ENCODE peak calls at places on chromosomes 11 and 22, in eight cellular contexts. One of them, this sample, is unnamed.

GRCh38 chr11:65314501-65315203 is at the start of gene CDC42EP2:
- DNase-seq in foreskin fibroblast: peak; percentile 96
- DNase-seq in B cell: peak; percentile 85
- DNase-seq in psoas muscle: peak; percentile 94
- DNase-seq in epithelial cell of proximal tubule: no peak
- DNase-seq in fibroblast of the aortic adventitia: peak; percentile 78
- DNase-seq in MCF 10A: peak; percentile 81
- DNase-seq in Caco-2: peak; percentile 94
- DNase-seq in this sample: peak; percentile 54

GRCh38 chr11:3158131-3158591 is 6.9 kb downstream of the OSBPL5 start:
- DNase-seq in foreskin fibroblast: no peak
- DNase-seq in B cell: no peak
- DNase-seq in psoas muscle: peak; percentile 38
- DNase-seq in epithelial cell of proximal tubule: no peak
- DNase-seq in fibroblast of the aortic adventitia: no peak
- DNase-seq in MCF 10A: no peak
- DNase-seq in Caco-2: no peak
- DNase-seq in this sample: no peak

GRCh38 chr11:32297629-32298028 is 137.7 kb downstream of the WT1 start:
- DNase-seq in foreskin fibroblast: peak; percentile 28
- DNase-seq in B cell: no peak
- DNase-seq in psoas muscle: no peak
- DNase-seq in epithelial cell of proximal tubule: no peak
- DNase-seq in fibroblast of the aortic adventitia: peak; percentile 64
- DNase-seq in MCF 10A: peak; percentile 50
- DNase-seq in Caco-2: no peak
- DNase-seq in this sample: no peak

GRCh38 chr11:95503047-95503446 is 272.0 kb upstream of the SESN3 start:
- DNase-seq in foreskin fibroblast: peak; percentile 82
- DNase-seq in B cell: no peak
- DNase-seq in psoas muscle: no peak
- DNase-seq in epithelial cell of proximal tubule: no peak
- DNase-seq in fibroblast of the aortic adventitia: peak; percentile 80
- DNase-seq in MCF 10A: no peak
- DNase-seq in Caco-2: no peak
- DNase-seq in this sample: no peak

GRCh38 chr22:24466831-24467249 is 28.3 kb upstream of the UPB1 start:
- DNase-seq in foreskin fibroblast: peak; percentile 68
- DNase-seq in B cell: no peak
- DNase-seq in psoas muscle: no peak
- DNase-seq in epithelial cell of proximal tubule: no peak
- DNase-seq in fibroblast of the aortic adventitia: peak; percentile 80
- DNase-seq in MCF 10A: peak; percentile 47
- DNase-seq in Caco-2: no peak
- DNase-seq in this sample: no peak

GRCh38 chr11:72048718-72049460 is 31.5 kb downstream of the NUMA1 start:
- DNase-seq in foreskin fibroblast: no peak
- DNase-seq in B cell: no peak
- DNase-seq in psoas muscle: no peak
- DNase-seq in epithelial cell of proximal tubule: no peak
- DNase-seq in fibroblast of the aortic adventitia: no peak
- DNase-seq in MCF 10A: no peak
- DNase-seq in Caco-2: no peak
- DNase-seq in this sample: no peak

GRCh38 chr22:41952713-41953112 is 763 bp downstream of the SMIM45 start:
- DNase-seq in foreskin fibroblast: peak; percentile 20
- DNase-seq in B cell: no peak
- DNase-seq in psoas muscle: no peak
- DNase-seq in epithelial cell of proximal tubule: no peak
- DNase-seq in fibroblast of the aortic adventitia: no peak
- DNase-seq in MCF 10A: no peak
- DNase-seq in Caco-2: no peak
- DNase-seq in this sample: no peak

GRCh38 chr11:34068098-34068497 is 16.6 kb downstream of the CAPRIN1 start:
- DNase-seq in foreskin fibroblast: peak; percentile 50
- DNase-seq in B cell: no peak
- DNase-seq in psoas muscle: no peak
- DNase-seq in epithelial cell of proximal tubule: no peak
- DNase-seq in fibroblast of the aortic adventitia: peak; percentile 75
- DNase-seq in MCF 10A: peak; percentile 25
- DNase-seq in Caco-2: no peak
- DNase-seq in this sample: no peak

GRCh38 chr11:112179601-112180000 is 4.3 kb downstream of the BCO2 start:
- DNase-seq in foreskin fibroblast: no peak
- DNase-seq in B cell: peak; percentile 50
- DNase-seq in psoas muscle: no peak
- DNase-seq in epithelial cell of proximal tubule: no peak
- DNase-seq in fibroblast of the aortic adventitia: no peak
- DNase-seq in MCF 10A: no peak
- DNase-seq in Caco-2: no peak
- DNase-seq in this sample: no peak

GRCh38 chr11:63444181-63444580 is 46.8 kb downstream of the PLAAT5 start:
- DNase-seq in foreskin fibroblast: peak; percentile 5
- DNase-seq in B cell: no peak
- DNase-seq in psoas muscle: no peak
- DNase-seq in epithelial cell of proximal tubule: no peak
- DNase-seq in fibroblast of the aortic adventitia: no peak
- DNase-seq in MCF 10A: no peak
- DNase-seq in Caco-2: no peak
- DNase-seq in this sample: no peak
- TF ChIP-seq CTCF in foreskin fibroblast: no peak
- TF ChIP-seq CTCF in B cell: no peak
- TF ChIP-seq CTCF in psoas muscle: no peak
- TF ChIP-seq CTCF in epithelial cell of proximal tubule: no peak
- TF ChIP-seq CTCF in fibroblast of the aortic adventitia: no peak
- TF ChIP-seq CTCF in MCF 10A: no peak
- TF ChIP-seq CTCF in Caco-2: no peak
- TF ChIP-seq CTCF in this sample: no peak

DNA sequence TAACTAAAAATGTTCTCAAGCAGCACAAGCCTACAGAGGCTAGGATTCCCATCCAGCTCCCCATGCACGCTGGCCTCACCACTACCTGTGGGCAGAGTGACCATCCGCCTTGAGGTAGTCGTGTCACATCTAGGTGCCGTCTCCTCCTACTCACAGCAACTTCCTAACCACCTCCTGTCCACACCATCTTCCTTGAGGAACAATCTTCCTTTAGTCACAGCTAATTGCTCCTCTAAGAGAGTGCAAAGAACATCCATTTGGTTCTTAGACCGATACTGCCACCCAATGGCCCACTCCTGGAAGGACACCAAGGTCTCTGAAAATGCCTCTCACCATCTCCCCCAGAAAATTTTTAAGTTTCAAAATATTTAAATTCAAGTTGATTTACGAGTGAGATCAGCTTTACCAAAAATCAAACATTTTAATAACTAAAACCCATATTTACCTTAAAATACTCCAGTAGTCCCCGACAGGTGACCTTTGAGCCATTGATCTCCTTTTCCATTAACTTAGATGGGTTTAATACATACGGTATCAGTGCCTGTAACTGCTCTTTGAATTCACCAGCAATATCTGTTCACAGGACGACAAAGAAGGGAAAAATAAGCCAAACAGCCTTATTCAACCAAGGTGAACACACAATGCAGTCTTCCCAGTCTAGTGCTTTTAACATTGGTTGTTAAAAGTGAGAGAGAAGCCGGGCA is 21.7 kb upstream of the PLAAT3 start:
- DNase-seq in foreskin fibroblast: peak; percentile 75
- DNase-seq in B cell: peak; percentile 70
- DNase-seq in psoas muscle: peak; percentile 58
- DNase-seq in epithelial cell of proximal tubule: no peak
- DNase-seq in fibroblast of the aortic adventitia: peak; percentile 76
- DNase-seq in MCF 10A: peak; percentile 66
- DNase-seq in Caco-2: peak; percentile 82
- DNase-seq in this sample: peak; percentile 59
- TF ChIP-seq CTCF in foreskin fibroblast: peak; percentile 75
- TF ChIP-seq CTCF in B cell: peak; percentile 87
- TF ChIP-seq CTCF in psoas muscle: peak; percentile 83
- TF ChIP-seq CTCF in epithelial cell of proximal tubule: peak; percentile 94
- TF ChIP-seq CTCF in fibroblast of the aortic adventitia: peak; percentile 81
- TF ChIP-seq CTCF in MCF 10A: peak; percentile 71
- TF ChIP-seq CTCF in Caco-2: peak; percentile 85
- TF ChIP-seq CTCF in this sample: peak; percentile 92

GRCh38 chr22:39384750-39385480 is 14.7 kb upstream of the TAB1 start:
- DNase-seq in foreskin fibroblast: peak; percentile 62
- DNase-seq in B cell: no peak
- DNase-seq in psoas muscle: no peak
- DNase-seq in epithelial cell of proximal tubule: no peak
- DNase-seq in fibroblast of the aortic adventitia: no peak
- DNase-seq in MCF 10A: peak; percentile 23
- DNase-seq in Caco-2: no peak
- DNase-seq in this sample: no peak
- TF ChIP-seq CTCF in foreskin fibroblast: peak; percentile 15
- TF ChIP-seq CTCF in B cell: no peak
- TF ChIP-seq CTCF in psoas muscle: peak; percentile 22
- TF ChIP-seq CTCF in epithelial cell of proximal tubule: peak; percentile 55
- TF ChIP-seq CTCF in fibroblast of the aortic adventitia: peak; percentile 37
- TF ChIP-seq CTCF in MCF 10A: peak; percentile 10
- TF ChIP-seq CTCF in Caco-2: peak; percentile 43
- TF ChIP-seq CTCF in this sample: no peak

DNA sequence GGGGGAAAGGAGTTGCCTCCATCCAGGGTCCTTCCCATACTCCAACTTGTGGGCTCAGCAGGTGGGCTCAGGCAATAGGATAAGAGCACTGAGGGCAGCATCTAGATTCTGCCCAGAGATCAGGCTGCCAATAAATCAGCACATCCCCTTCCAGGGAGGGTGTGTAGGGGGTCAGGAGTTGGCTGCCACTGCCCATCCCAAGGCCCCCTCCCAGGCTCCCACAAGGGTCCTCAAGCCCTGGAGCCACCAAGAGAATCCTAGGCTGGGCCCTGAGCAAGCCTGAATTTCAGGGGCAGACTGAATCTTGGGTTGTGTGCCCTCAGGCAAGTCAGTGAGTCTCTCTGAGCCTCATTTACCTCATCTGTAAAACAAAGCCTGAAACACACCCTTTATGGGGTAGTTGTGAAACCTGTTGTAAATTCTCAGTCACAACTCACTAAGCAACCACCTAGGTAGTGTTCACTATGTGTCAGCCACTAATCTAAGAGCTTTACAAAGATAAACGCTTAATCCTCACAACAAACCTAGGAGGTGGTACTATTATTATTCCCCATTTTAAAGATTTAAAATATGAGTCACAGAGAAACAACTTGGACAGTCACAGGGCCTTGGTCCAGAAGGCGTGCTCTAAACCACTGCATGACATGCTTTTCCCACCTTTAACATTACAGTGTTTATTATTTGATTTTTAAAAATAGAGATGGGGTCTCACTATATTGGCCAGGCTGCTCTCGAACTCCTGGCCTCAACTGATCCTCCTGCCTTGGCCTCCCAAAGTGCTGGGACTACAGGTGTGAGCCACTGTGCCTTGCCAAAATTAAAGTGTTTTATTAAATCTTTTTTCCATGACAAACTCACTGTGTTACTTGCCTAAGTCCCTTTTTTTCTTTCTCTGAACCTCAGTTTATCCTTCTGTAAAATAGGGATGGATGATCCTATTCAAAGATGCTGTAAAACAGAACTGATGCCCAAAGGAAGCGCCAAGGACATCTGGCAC is 36.2 kb downstream of the LMO1 start:
- DNase-seq in foreskin fibroblast: peak; percentile 15
- DNase-seq in B cell: no peak
- DNase-seq in psoas muscle: no peak
- DNase-seq in epithelial cell of proximal tubule: peak; percentile 46
- DNase-seq in fibroblast of the aortic adventitia: no peak
- DNase-seq in MCF 10A: peak; percentile 75
- DNase-seq in Caco-2: no peak
- DNase-seq in this sample: no peak
- TF ChIP-seq CTCF in foreskin fibroblast: no peak
- TF ChIP-seq CTCF in B cell: no peak
- TF ChIP-seq CTCF in psoas muscle: no peak
- TF ChIP-seq CTCF in epithelial cell of proximal tubule: no peak
- TF ChIP-seq CTCF in fibroblast of the aortic adventitia: no peak
- TF ChIP-seq CTCF in MCF 10A: no peak
- TF ChIP-seq CTCF in Caco-2: no peak
- TF ChIP-seq CTCF in this sample: no peak

DNA sequence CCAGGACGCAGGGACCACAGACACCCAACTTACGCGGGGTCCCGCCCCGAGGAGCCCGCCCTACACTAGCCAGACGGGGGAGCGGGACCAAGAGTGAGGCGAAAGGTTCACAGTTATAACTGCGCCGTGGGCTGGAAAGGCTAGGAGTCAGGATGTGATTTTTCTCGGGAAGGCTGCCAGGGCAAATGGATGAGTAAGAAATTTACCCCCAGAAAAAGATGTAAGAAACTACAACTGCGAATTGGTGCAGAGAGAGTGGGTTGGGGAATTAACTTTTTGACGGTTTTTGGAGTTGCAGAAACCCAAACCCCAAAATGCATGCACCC is 1.3 kb downstream of the TSPAN18 start:
- DNase-seq in foreskin fibroblast: no peak
- DNase-seq in B cell: no peak
- DNase-seq in psoas muscle: no peak
- DNase-seq in epithelial cell of proximal tubule: no peak
- DNase-seq in fibroblast of the aortic adventitia: no peak
- DNase-seq in MCF 10A: no peak
- DNase-seq in Caco-2: no peak
- DNase-seq in this sample: no peak
- TF ChIP-seq CTCF in foreskin fibroblast: no peak
- TF ChIP-seq CTCF in B cell: peak; percentile 57
- TF ChIP-seq CTCF in psoas muscle: no peak
- TF ChIP-seq CTCF in epithelial cell of proximal tubule: no peak
- TF ChIP-seq CTCF in fibroblast of the aortic adventitia: no peak
- TF ChIP-seq CTCF in MCF 10A: no peak
- TF ChIP-seq CTCF in Caco-2: no peak
- TF ChIP-seq CTCF in this sample: peak; percentile 1

GRCh38 chr11:135033545-135033944 is 621.5 kb upstream of the B3GAT1 start:
- DNase-seq in foreskin fibroblast: peak; percentile 4
- DNase-seq in B cell: no peak
- DNase-seq in psoas muscle: no peak
- DNase-seq in epithelial cell of proximal tubule: no peak
- DNase-seq in fibroblast of the aortic adventitia: no peak
- DNase-seq in MCF 10A: peak; percentile 20
- DNase-seq in Caco-2: peak; percentile 75
- DNase-seq in this sample: no peak
- TF ChIP-seq CTCF in foreskin fibroblast: no peak
- TF ChIP-seq CTCF in B cell: no peak
- TF ChIP-seq CTCF in psoas muscle: no peak
- TF ChIP-seq CTCF in epithelial cell of proximal tubule: peak; percentile 45
- TF ChIP-seq CTCF in fibroblast of the aortic adventitia: no peak
- TF ChIP-seq CTCF in MCF 10A: no peak
- TF ChIP-seq CTCF in Caco-2: peak; percentile 75
- TF ChIP-seq CTCF in this sample: no peak